ENCODE peak calls at places on chromosomes 1 and 21, in seven cellular contexts. A, H, X, I, R, F and Y are unnamed samples.

GRCh38 chr1:168341576-168341975 is 60.9 kb downstream of the TBX19 start:
- DNase-seq in A (no peak), H (no peak), X (no peak), I (no peak), R (no peak), F (no peak), Y (no peak)

GRCh38 chr21:28971171-28971570 is 21.5 kb downstream of the LTN1 start:
- DNase-seq in A (no peak), H (no peak), X (no peak), I (no peak), R (no peak), F (no peak), Y (no peak)

GRCh38 chr1:201937624-201938212 is 8.6 kb downstream of the LMOD1 start:
- DNase-seq in A (no peak), H (no peak), X (no peak), I (no peak), R (no peak), F (peak), Y (no peak)

GRCh38 chr1:19866758-19867157 is 15.4 kb upstream of the OTUD3 start:
- DNase-seq in A (no peak), H (peak), X (no peak), I (no peak), R (no peak), F (peak), Y (no peak)

GRCh38 chr21:42737969-42738590 is 84.7 kb downstream of the PDE9A start:
- DNase-seq in A (no peak), H (no peak), X (no peak), I (peak), R (no peak), F (no peak), Y (no peak)

GRCh38 chr21:18493420-18493819 is 89.8 kb upstream of the TMPRSS15 start:
- DNase-seq in A (no peak), H (no peak), X (no peak), I (no peak), R (no peak), F (peak), Y (no peak)

GRCh38 chr1:41860771-41861170 is 58.0 kb downstream of the HIVEP3 start:
- DNase-seq in A (no peak), H (no peak), X (no peak), I (no peak), R (no peak), F (no peak), Y (no peak)

GRCh38 chr1:17966341-17966740 is 141.3 kb upstream of the IGSF21 start:
- DNase-seq in A (no peak), H (no peak), X (no peak), I (no peak), R (no peak), F (no peak), Y (no peak)

GRCh38 chr1:170531758-170532657 is at the start of gene GORAB:
- DNase-seq in A (peak), H (peak), X (peak), I (peak), R (peak), F (peak), Y (peak)

GRCh38 chr1:174337000-174337681 is 110.6 kb upstream of the GPR52 start:
- DNase-seq in A (no peak), H (no peak), X (no peak), I (no peak), R (no peak), F (no peak), Y (no peak)

GRCh38 chr1:241998412-241998921 is 431 bp downstream of the MAP1LC3C start:
- DNase-seq in A (peak), H (no peak), X (peak), I (peak), R (peak), F (no peak), Y (peak)